ENCODE peak calls at places on chromosomes 16 and 17, in nine cellular contexts. V is CD8-positive, alpha-beta T cell; A is testis; Y is heart right ventricle; X is right atrium auricular region; S is dorsolateral prefrontal cortex; Z is prostate gland; H is psoas muscle; P is mesenchymal stem cell. J is an unnamed sample. For H3K27me3, the result is how much of the 10 kb centered on the place peaks cover.

GRCh38 chr16:15404792-15405191 is 9.2 kb downstream of the MPV17L start:
- DNase-seq in V (no peak), A (peak), Y (peak), X (peak), S (no peak), Z (peak), H (peak), P (peak), J (no peak)

GRCh38 chr17:8341456-8341855 is 1.8 kb downstream of the ODF4 start:
- DNase-seq in V (no peak), A (no peak), Y (no peak), X (no peak), S (no peak), Z (no peak), H (no peak), P (no peak), J (no peak)

GRCh38 chr17:62724398-62725146 is 83.5 kb downstream of the MARCHF10 start:
- DNase-seq in V (peak), A (no peak), Y (no peak), X (no peak), S (no peak), Z (peak), H (no peak), P (no peak), J (no peak)

GRCh38 chr17:56833023-56833811 is 503 bp downstream of the C17orf67 start:
- DNase-seq in V (peak), A (peak), Y (peak), X (peak), S (peak), Z (peak), H (peak), P (peak), J (peak)

GRCh38 chr16:79542196-79542859 is 58.2 kb downstream of the MAF start:
- DNase-seq in V (no peak), A (peak), Y (peak), X (peak), S (no peak), Z (no peak), H (peak), P (no peak), J (peak)

GRCh38 chr16:35516551-35516950 is 2057.1 kb downstream of the TP53TG3F start:
- DNase-seq in V (no peak), A (peak), Y (no peak), X (no peak), S (no peak), Z (no peak), H (no peak), P (no peak), J (no peak)

GRCh38 chr17:2828396-2829038 is 32.3 kb downstream of the RAP1GAP2 start:
- DNase-seq in V (peak), A (peak), Y (peak), X (peak), S (peak), Z (no peak), H (peak), P (peak), J (peak)

GRCh38 chr17:18258356-18259038 is at the start of gene FLII:
- DNase-seq in V (peak), A (peak), Y (peak), X (no peak), S (peak), Z (peak), H (no peak), P (peak), J (peak)

GRCh38 chr17:34081269-34081668 is 173.8 kb upstream of the CCL2 start:
- DNase-seq in V (no peak), A (no peak), Y (no peak), X (no peak), S (no peak), Z (no peak), H (no peak), P (no peak), J (no peak)

GRCh38 chr16:31636433-31636832 is 108.7 kb downstream of the AHSP start:
- DNase-seq in V (no peak), A (no peak), Y (no peak), X (no peak), S (no peak), Z (no peak), H (no peak), P (no peak), J (no peak)

GRCh38 chr17:80491478-80492342 is 15.3 kb upstream of the NPTX1 start:
- DNase-seq in V (no peak), A (no peak), Y (no peak), X (no peak), S (no peak), Z (no peak), H (no peak), P (no peak), J (peak)

GRCh38 chr17:4986403-4986802 is 1.1 kb downstream of the CAMTA2 start:
- DNase-seq in V (no peak), A (no peak), Y (no peak), X (no peak), S (no peak), Z (no peak), H (no peak), P (no peak), J (no peak)

GRCh38 chr16:27330542-27330941 is 16.8 kb downstream of the IL4R start:
- DNase-seq in V (no peak), A (no peak), Y (peak), X (peak), S (no peak), Z (no peak), H (peak), P (peak), J (peak)

GRCh38 chr16:70740919-70741778 is 55.3 kb upstream of the MTSS2 start:
- DNase-seq in V (peak), A (no peak), Y (no peak), X (no peak), S (no peak), Z (no peak), H (no peak), P (peak), J (no peak)

GRCh38 chr17:13883659-13884058 is 185.6 kb upstream of the COX10 start:
- DNase-seq in V (no peak), A (no peak), Y (no peak), X (no peak), S (no peak), Z (no peak), H (no peak), P (no peak), J (no peak)

GRCh38 chr17:2087597-2088211 is 32.8 kb downstream of the HIC1 start:
- DNase-seq in V (peak), A (no peak), Y (peak), X (no peak), S (no peak), Z (no peak), H (no peak), P (peak), J (peak)

GRCh38 chr17:74442670-74443515 is 11.0 kb downstream of the GPRC5C start:
- DNase-seq in V (no peak), A (peak), Y (peak), X (peak), S (peak), Z (peak), H (peak), P (no peak), J (peak)

GRCh38 chr17:51948128-51948527 is 210.4 kb downstream of the CA10 start:
- DNase-seq in V (no peak), A (no peak), Y (no peak), X (no peak), S (no peak), Z (no peak), H (no peak), P (no peak), J (no peak)

GRCh38 chr16:58116046-58116445 is 13.1 kb downstream of the CFAP20 start:
- DNase-seq in V (no peak), A (no peak), Y (no peak), X (no peak), S (no peak), Z (no peak), H (no peak), P (peak), J (peak)

GRCh38 chr16:22675745-22676540 is 138.0 kb upstream of the HS3ST2 start:
- DNase-seq in V (no peak), A (no peak), Y (no peak), X (peak), S (no peak), Z (no peak), H (no peak), P (no peak), J (no peak)

GRCh38 chr17:80261159-80261894 is 675 bp downstream of the RNF213 start:
- DNase-seq in V (peak), A (peak), Y (peak), X (no peak), S (no peak), Z (peak), H (peak), P (peak), J (peak)

GRCh38 chr17:30093463-30094147 is 23.0 kb upstream of the NSRP1 start:
- DNase-seq in V (peak), A (peak), Y (peak), X (no peak), S (no peak), Z (peak), H (no peak), P (peak), J (no peak)

GRCh38 chr16:79613009-79613408 is 12.5 kb upstream of the MAF start:
- DNase-seq in V (no peak), A (no peak), Y (no peak), X (no peak), S (no peak), Z (no peak), H (no peak), P (no peak), J (no peak)

GRCh38 chr16:66728117-66728787 is 23.2 kb downstream of the DYNC1LI2 start:
- DNase-seq in V (no peak), A (peak), Y (peak), X (no peak), S (no peak), Z (peak), H (no peak), P (peak), J (no peak)

GRCh38 chr16:82282662-82283061 is 112.6 kb upstream of the MPHOSPH6 start:
- DNase-seq in V (no peak), A (no peak), Y (no peak), X (no peak), S (no peak), Z (no peak), H (no peak), P (no peak), J (no peak)

GRCh38 chr17:17053446-17054379 is 11.5 kb downstream of the MPRIP start:
- DNase-seq in V (no peak), A (no peak), Y (no peak), X (no peak), S (no peak), Z (no peak), H (no peak), P (no peak), J (no peak)
- H3K27ac ChIP-seq in V (no peak), A (no peak), Y (no peak), X (no peak), S (peak), Z (no peak), H (peak), P (no peak), J (peak)

DNA sequence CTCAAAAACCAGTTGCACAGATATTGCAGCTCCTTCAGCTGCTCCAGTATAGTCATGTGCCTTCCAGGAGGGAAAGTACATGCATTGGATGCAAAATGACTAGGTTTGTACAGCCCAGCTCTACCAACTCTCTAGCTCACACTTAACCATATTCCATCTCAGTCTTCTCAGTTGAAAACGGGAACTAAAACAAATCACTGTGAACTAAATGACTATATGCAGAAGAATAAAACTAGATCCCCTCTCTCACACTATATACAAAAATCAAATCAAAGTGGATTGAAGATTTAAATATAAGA is 24.9 kb downstream of the DCUN1D3 start:
- DNase-seq in V (no peak), A (no peak), Y (no peak), X (no peak), S (no peak), Z (no peak), H (no peak), P (no peak), J (no peak)
- H3K4me3 ChIP-seq in V (no peak), A (no peak), Y (no peak), X (no peak), S (no peak), Z (no peak), H (no peak), P (no peak), J (no peak)

DNA sequence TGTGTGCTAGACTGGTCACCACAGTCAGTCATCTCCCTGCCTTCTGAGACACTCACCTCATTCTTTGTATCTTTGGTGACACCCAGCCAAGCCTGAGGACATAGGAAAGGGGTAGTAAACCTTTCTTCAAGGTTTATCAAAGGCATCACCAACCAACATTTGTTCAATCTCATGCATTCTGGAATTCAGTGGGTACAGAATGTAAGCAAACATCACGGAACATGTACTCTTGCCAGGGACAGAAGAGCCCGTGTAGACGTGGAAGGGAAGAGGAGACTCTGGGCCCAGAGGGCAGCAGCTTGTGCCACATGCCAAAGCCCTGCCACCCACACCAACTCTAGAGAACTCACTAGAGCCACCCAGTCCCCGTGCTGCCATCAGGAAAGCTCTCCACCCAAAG is 4.4 kb downstream of the CACNG4 start:
- DNase-seq in V (no peak), A (no peak), Y (no peak), X (no peak), S (no peak), Z (peak), H (no peak), P (no peak), J (no peak)
- H3K27me3 ChIP-seq in V (under half), A (under half), Y (half or more), X (under half), S (half or more), Z (under half), H (under half), P (half or more), J (under half)

DNA sequence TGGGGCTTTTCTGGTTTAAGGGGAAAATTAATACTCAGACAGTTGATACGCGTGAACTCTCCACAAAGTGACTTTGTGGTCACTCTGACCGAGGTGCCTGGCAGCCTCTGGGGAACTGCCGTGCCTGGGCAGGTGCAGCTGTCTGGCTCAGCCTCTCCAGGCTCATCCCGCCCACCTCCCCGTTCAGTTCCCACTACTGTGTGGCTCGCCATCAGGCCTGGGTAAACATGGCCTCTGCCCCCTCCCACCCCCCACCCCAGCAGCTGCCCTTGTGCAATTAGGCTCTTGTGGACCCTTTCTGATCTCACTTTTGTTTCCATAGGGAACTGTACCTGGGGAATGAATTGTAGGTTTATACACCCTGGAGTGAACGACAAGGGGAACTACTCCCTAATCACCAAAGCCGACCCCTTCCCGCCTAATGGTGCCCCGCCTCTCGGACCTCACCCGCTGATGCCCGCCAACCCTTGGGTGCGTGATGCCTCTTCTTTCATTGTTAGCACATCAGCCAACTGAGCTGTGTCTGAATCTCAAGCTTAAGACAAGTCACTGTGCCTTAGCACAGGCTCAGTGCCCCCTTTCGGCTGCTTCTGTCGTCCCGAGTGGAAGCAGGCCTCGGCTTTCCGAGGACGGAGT is 27.8 kb downstream of the ZC3H18 start:
- DNase-seq in V (no peak), A (no peak), Y (no peak), X (no peak), S (no peak), Z (no peak), H (no peak), P (no peak), J (no peak)
- H3K27ac ChIP-seq in V (no peak), A (no peak), Y (no peak), X (peak), S (peak), Z (no peak), H (no peak), P (no peak), J (peak)

J was measured in right cardiac atrium.